ENCODE peak calls at places on chromosomes 4 and X, in five cellular contexts. R is stimulated activated CD4-positive, alpha-beta T cell treated with anti-CD3 and anti-CD28 coated beads, Interleukin-2, amount 100 ng/mL, for 48 hours; A is colonic mucosa; K is germinal center; T is endothelial cell. C is an unnamed sample.

GRCh38 chrX:154507673-154508072 is 8.4 kb downstream of the FAM3A start:
- DNase-seq in R (no peak), A (no peak), K (no peak), T (no peak), C (no peak)

GRCh38 chrX:119118780-119119395 is 8.7 kb downstream of the KIAA1210 start:
- DNase-seq in R (peak), K (peak), T (peak), A (peak), C (peak)

GRCh38 chr4:76748649-76749048 is 149.3 kb downstream of the SOWAHB start:
- DNase-seq in K (peak), T (peak), R (no peak), A (peak), C (peak)

GRCh38 chrX:1554469-1555210 is 17.7 kb upstream of the P2RY8 start:
- DNase-seq in K (peak), T (no peak), A (no peak), R (no peak), C (no peak)

GRCh38 chr4:41104155-41104554 is 110.2 kb downstream of the APBB2 start:
- DNase-seq in A (no peak), R (no peak), T (no peak), K (no peak), C (no peak)

GRCh38 chrX:9807355-9808182 is 21.3 kb downstream of the SHROOM2 start:
- DNase-seq in A (peak), K (no peak), R (no peak), T (no peak), C (no peak)

GRCh38 chr4:158624889-158625478 is 46.7 kb downstream of the C4orf46 start:
- DNase-seq in T (peak), K (peak), A (peak), R (no peak), C (peak)

GRCh38 chrX:100358766-100359165 is 51.3 kb downstream of the PCDH19 start:
- DNase-seq in A (no peak), R (no peak), T (no peak), K (no peak), C (no peak)

GRCh38 chr4:177047851-177048174 is 255.1 kb upstream of the VEGFC start:
- DNase-seq in R (no peak), T (no peak), A (no peak), K (no peak), C (no peak)

GRCh38 chr4:152038238-152038637 is 277.4 kb upstream of the GATB start:
- DNase-seq in K (no peak), T (no peak), A (no peak), R (no peak), C (no peak)

GRCh38 chr4:168695288-168695687 is 198.4 kb downstream of the PALLD start:
- DNase-seq in T (no peak), A (no peak), K (no peak), R (no peak), C (no peak)

GRCh38 chr4:113707013-113707412 is 54.5 kb downstream of the CAMK2D start:
- DNase-seq in K (no peak), T (no peak), R (no peak), A (no peak), C (no peak)

GRCh38 chr4:166078956-166079355 is 205.9 kb downstream of the TLL1 start:
- DNase-seq in K (no peak), A (no peak), R (no peak), T (no peak), C (no peak)

GRCh38 chr4:6109842-6110560 is 90.3 kb downstream of the JAKMIP1 start:
- DNase-seq in K (no peak), R (no peak), A (no peak), T (no peak), C (peak)

GRCh38 chr4:73764513-73764912 is 24.1 kb downstream of the CXCL8 start:
- DNase-seq in T (no peak), K (no peak), A (no peak), R (no peak), C (no peak)

GRCh38 chr4:37389967-37390580 is 145.5 kb downstream of the NWD2 start:
- DNase-seq in R (peak), T (peak), K (no peak), A (peak), C (peak)

GRCh38 chr4:153792007-153792892 is 3.4 kb upstream of the SFRP2 start:
- DNase-seq in K (no peak), T (peak), R (peak), A (peak), C (peak)

GRCh38 chr4:169098054-169098896 is 88.2 kb upstream of the CBR4 start:
- DNase-seq in R (no peak), K (peak), T (no peak), A (no peak), C (no peak)

GRCh38 chrX:155215443-155216178 is 649 bp upstream of the VBP1 start:
- DNase-seq in T (no peak), A (no peak), K (no peak), R (no peak), C (no peak)

GRCh38 chrX:100447563-100448397 is 37.7 kb upstream of the PCDH19 start:
- DNase-seq in R (peak), A (peak), K (peak), T (peak), C (peak)

GRCh38 chr4:55175779-55176231 is 50.4 kb upstream of the KDR start:
- DNase-seq in A (no peak), T (peak), R (no peak), K (no peak), C (no peak)

GRCh38 chr4:105542032-105542431 is 10.4 kb upstream of the ARHGEF38 start:
- DNase-seq in R (no peak), K (no peak), T (no peak), A (no peak), C (no peak)

GRCh38 chrX:96907888-96908287 is 24.2 kb downstream of the RPA4 start:
- DNase-seq in T (no peak), A (no peak), R (no peak), K (no peak), C (no peak)

GRCh38 chr4:124863039-124863545 is 150.6 kb upstream of the ANKRD50 start:
- DNase-seq in T (no peak), K (no peak), A (no peak), R (no peak), C (no peak)

GRCh38 chrX:18617351-18617750 is 54.6 kb downstream of the RS1 start:
- DNase-seq in T (no peak), A (peak), K (no peak), R (no peak), C (peak)

GRCh38 chrX:101659601-101660063 is at the start of gene ARMCX2:
- DNase-seq in T (peak), K (no peak), A (peak), R (no peak), C (no peak)

GRCh38 chr4:74426101-74426500 is 18.8 kb upstream of the AREG start:
- DNase-seq in A (no peak), T (no peak), R (no peak), K (no peak), C (no peak)

GRCh38 chrX:94551831-94552230 is 877.8 kb downstream of the FAM133A start:
- DNase-seq in T (no peak), K (no peak), A (no peak), R (no peak), C (no peak)

GRCh38 chrX:149825424-149825823 is 43.7 kb downstream of the MAGEA9 start:
- DNase-seq in A (no peak), K (peak), T (peak), R (peak), C (no peak)

GRCh38 chr4:186651181-186651603 is 72.5 kb downstream of the FAT1 start:
- DNase-seq in T (no peak), A (no peak), K (no peak), R (no peak), C (no peak)

GRCh38 chr4:81314196-81314896 is 99.3 kb upstream of the PRKG2 start:
- DNase-seq in K (no peak), T (peak), A (peak), R (no peak), C (no peak)

GRCh38 chrX:69165116-69165651 is at the start of gene PJA1:
- DNase-seq in K (peak), T (peak), R (peak), A (peak), C (no peak)

C was measured in HuH-7.